ENCODE peak calls at places on chromosomes 5 and 9, in ten cellular contexts. S is adrenal gland, N is PC-3, U is AG04450, Z is body of pancreas, X is GM20000, T is GM23338, I is HCT116, Q is fibroblast of mammary gland, J is neural progenitor cell. P is an unnamed sample.

GRCh38 chr9:124356745-124357390 is 58.4 kb downstream of the PSMB7 start:
- DNase-seq in T (no peak), N (no peak), J (no peak), I (no peak), Q (no peak), S (no peak), Z (no peak), U (no peak), X (no peak), P (no peak)

GRCh38 chr5:151870820-151871219 is 53.8 kb downstream of the GLRA1 start:
- DNase-seq in Q (peak; percentile 59), Z (no peak), N (peak; percentile 84), I (no peak), U (no peak), X (no peak), T (no peak), J (no peak), S (no peak), P (no peak)

GRCh38 chr9:109861499-109861898 is 81.5 kb downstream of the PALM2AKAP2 start:
- DNase-seq in Q (peak; percentile 90), T (no peak), U (no peak), N (no peak), Z (no peak), S (no peak), X (no peak), J (no peak), I (no peak), P (no peak)

GRCh38 chr5:96595300-96596090 is 66.7 kb upstream of the CAST start:
- DNase-seq in Q (peak; percentile 41), U (no peak), Z (no peak), I (no peak), S (no peak), T (peak; percentile 75), N (peak; percentile 46), J (no peak), X (peak; percentile 33), P (peak; percentile 27)

GRCh38 chr5:144187699-144188294 is 17.1 kb downstream of the KCTD16 start:
- DNase-seq in S (peak; percentile 50), Z (peak; percentile 34), N (peak; percentile 79), U (peak; percentile 95), I (no peak), J (no peak), Q (peak; percentile 96), T (no peak), X (peak; percentile 48), P (peak; percentile 63)

GRCh38 chr9:134637241-134637640 is 4.4 kb upstream of the COL5A1 start:
- DNase-seq in Z (no peak), I (no peak), T (no peak), S (peak; percentile 94), Q (no peak), X (no peak), J (no peak), N (no peak), U (no peak), P (no peak)

GRCh38 chr5:39151731-39152130 is 67.6 kb downstream of the FYB1 start:
- DNase-seq in N (no peak), U (no peak), S (no peak), T (no peak), I (no peak), X (no peak), Z (no peak), Q (no peak), J (no peak), P (no peak)

GRCh38 chr5:141862936-141863543 is 15.2 kb downstream of the PCDH1 start:
- DNase-seq in T (no peak), N (no peak), J (no peak), I (no peak), S (no peak), U (no peak), Z (no peak), X (no peak), Q (no peak), P (no peak)

GRCh38 chr5:123180178-123180577 is 91.1 kb downstream of the PRDM6 start:
- DNase-seq in N (no peak), I (no peak), Q (no peak), J (no peak), X (no peak), Z (no peak), S (no peak), T (no peak), U (no peak), P (no peak)

GRCh38 chr5:53479656-53480473 is 564 bp upstream of the FST start:
- DNase-seq in N (peak; percentile 77), I (no peak), Z (peak; percentile 27), T (peak; percentile 67), J (peak; percentile 82), U (no peak), X (peak; percentile 56), Q (peak; percentile 37), S (peak; percentile 61), P (peak; percentile 54)

GRCh38 chr5:174448041-174448440 is 276.3 kb upstream of the MSX2 start:
- DNase-seq in T (no peak), U (no peak), Z (no peak), Q (no peak), X (no peak), J (no peak), N (no peak), S (no peak), I (no peak), P (no peak)

GRCh38 chr9:94908583-94909249 is 182.2 kb downstream of the AOPEP start:
- DNase-seq in I (no peak), U (no peak), J (no peak), Q (peak; percentile 28), X (no peak), T (no peak), S (no peak), N (no peak), Z (peak; percentile 74), P (no peak)

GRCh38 chr5:50711280-50711679 is 44.8 kb downstream of the PARP8 start:
- DNase-seq in U (no peak), T (no peak), I (no peak), Q (peak; percentile 16), X (peak; percentile 56), N (no peak), S (peak; percentile 71), J (no peak), Z (peak; percentile 19), P (peak; percentile 15)

GRCh38 chr5:133434336-133434735 is 178.0 kb downstream of the FSTL4 start:
- DNase-seq in J (no peak), Z (no peak), S (no peak), Q (no peak), N (peak; percentile 26), T (no peak), I (no peak), X (no peak), U (no peak), P (no peak)

GRCh38 chr5:61089351-61089750 is 72.9 kb downstream of the SMIM15 start:
- DNase-seq in N (peak; percentile 2), J (no peak), I (no peak), Q (no peak), S (no peak), T (no peak), Z (no peak), X (no peak), U (no peak), P (no peak)

DNA sequence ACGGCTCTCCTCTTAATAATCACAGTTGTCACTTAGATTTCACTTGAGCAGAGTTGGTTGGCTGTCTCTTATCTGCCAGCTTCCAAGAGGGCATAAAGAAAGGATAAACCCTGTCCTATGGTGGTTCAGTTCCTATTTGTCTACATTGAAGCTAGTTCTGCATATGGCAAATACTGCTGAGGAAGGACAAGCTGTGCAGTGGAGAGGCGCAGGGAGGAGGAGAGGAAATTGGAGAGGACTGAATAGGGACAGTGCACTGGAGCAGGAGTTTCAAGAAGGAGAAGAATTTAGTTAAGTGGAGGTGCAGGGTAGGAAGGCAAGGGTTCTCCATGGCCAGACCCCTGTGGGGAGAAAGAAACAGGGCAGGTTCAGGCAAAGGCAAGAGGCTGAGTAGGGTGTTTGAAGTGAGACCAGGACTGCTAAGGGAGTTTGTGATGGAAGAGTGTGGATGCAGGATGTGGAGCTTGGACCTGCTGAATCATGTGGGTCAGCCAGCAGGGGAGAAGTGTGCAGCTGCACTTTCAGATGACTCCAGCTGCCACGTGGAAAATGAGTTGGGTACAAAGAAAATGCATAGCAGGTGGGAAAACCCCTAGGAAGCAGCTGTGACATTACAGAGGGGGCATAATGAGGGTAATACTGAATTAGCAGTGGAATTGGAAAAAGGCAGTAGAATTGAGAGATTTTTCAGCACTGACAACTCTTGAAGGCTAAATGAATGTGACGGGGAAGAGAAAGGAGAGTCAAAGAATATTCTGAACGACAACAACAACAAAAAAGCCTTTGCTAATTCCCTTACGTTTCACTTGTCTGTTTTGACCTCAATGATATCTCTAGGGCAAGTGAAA is 66.8 kb downstream of the MAMDC2 start:
- DNase-seq in S (no peak), X (no peak), T (no peak), Z (peak; percentile 16), Q (peak; percentile 50), I (no peak), J (no peak), U (no peak), N (no peak), P (no peak)
- TF ChIP-seq CTCF in S (no peak), X (no peak), T (no peak), Z (no peak), Q (no peak), I (no peak), J (no peak), U (no peak), N (no peak), P (no peak)

GRCh38 chr5:179866241-179867078 is 7.8 kb upstream of the MRNIP start:
- DNase-seq in J (no peak), Q (peak; percentile 6), T (peak; percentile 24), X (peak; percentile 68), I (no peak), S (no peak), Z (no peak), U (no peak), N (no peak), P (no peak)
- TF ChIP-seq CTCF in J (no peak), Q (no peak), T (no peak), X (peak; percentile 10), I (no peak), S (no peak), Z (no peak), U (no peak), N (peak; percentile 22), P (peak; percentile 12)

GRCh38 chr5:126561908-126562307 is 33.1 kb downstream of the ALDH7A1 start:
- DNase-seq in S (no peak), J (no peak), T (no peak), X (no peak), U (no peak), Z (no peak), I (no peak), N (peak; percentile 13), Q (peak; percentile 5), P (no peak)
- TF ChIP-seq CTCF in S (no peak), J (no peak), T (no peak), X (no peak), U (no peak), Z (no peak), I (no peak), N (no peak), Q (no peak), P (no peak)

DNA sequence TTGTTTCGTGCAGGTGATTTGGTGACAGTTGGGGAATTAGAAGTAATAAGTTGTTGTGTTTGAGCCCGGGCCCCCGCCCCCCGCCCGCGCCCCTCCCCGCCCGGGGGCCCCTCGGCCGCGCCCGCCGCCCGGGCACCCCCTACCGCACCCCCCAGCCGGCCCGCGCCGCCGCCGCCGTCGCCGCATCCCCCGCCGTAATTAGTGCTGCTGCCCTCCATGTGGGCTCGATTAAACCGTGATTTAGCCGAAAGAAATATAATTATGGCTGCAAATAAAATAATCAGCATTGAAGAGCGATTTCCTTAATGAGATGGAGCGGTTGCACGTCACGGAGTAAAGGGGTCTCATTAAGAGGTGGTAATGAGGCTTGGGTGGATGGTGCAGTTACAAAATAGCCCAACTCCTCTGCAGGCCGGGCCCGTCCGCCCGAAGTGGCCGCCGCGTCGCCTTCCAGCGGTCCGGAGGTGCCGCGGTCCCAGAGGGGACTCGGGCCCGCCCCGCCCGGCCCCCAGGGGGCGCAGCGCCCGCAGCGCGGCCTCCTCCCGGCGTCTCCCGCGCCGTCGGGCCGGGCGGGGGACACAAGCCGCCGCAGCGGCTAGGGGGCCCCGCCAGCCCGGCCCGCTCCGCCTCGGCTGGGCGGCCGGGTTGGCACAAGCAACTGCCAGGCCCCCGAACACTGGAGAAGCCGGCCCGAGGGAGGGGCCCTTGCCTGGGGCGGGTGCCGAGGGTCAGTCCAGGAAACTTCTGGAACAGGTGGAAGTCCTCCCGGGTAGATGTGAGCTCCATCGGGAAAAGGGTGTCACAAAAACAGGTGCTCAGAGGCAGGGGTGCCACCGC is 6.9 kb upstream of the OTP start:
- DNase-seq in I (peak; percentile 29), J (peak; percentile 88), Q (no peak), N (no peak), U (no peak), X (peak; percentile 92), S (no peak), Z (peak; percentile 38), T (peak; percentile 72), P (peak; percentile 90)
- TF ChIP-seq CTCF in I (no peak), J (peak; percentile 56), Q (no peak), N (no peak), U (peak; percentile 31), X (peak; percentile 55), S (no peak), Z (no peak), T (no peak), P (peak; percentile 75)

P was measured in GM13976.